ENCODE peak calls at places on chromosomes 6 and 20, in seven cellular contexts. A, K, O, Y, N, C and R are unnamed samples.

GRCh38 chr6:99613705-99614429 is 7.2 kb downstream of the PRDM13 start:
- DNase-seq in O (no peak), C (no peak), Y (peak), A (no peak), N (no peak), K (no peak), R (no peak)

GRCh38 chr20:25549866-25550477 is 35.4 kb downstream of the NINL start:
- DNase-seq in A (no peak), O (no peak), C (no peak), K (no peak), N (no peak), Y (no peak), R (no peak)

GRCh38 chr6:137766596-137767370 is 100.3 kb upstream of the TNFAIP3 start:
- DNase-seq in A (no peak), N (no peak), K (no peak), C (no peak), O (no peak), Y (no peak), R (no peak)

GRCh38 chr6:11632231-11632630 is 94.7 kb downstream of the TMEM170B start:
- DNase-seq in Y (no peak), O (no peak), C (no peak), N (no peak), A (no peak), K (peak), R (no peak)

GRCh38 chr20:59631751-59632380 is 27.5 kb downstream of the PHACTR3 start:
- DNase-seq in A (no peak), K (no peak), C (peak), O (no peak), N (no peak), Y (no peak), R (peak)

GRCh38 chr6:154606457-154606856 is 96.0 kb upstream of the CNKSR3 start:
- DNase-seq in N (no peak), A (no peak), Y (no peak), O (no peak), C (no peak), K (no peak), R (no peak)

GRCh38 chr6:43093361-43094289 is 17.5 kb downstream of the PTK7 start:
- DNase-seq in O (no peak), A (peak), K (peak), Y (no peak), N (no peak), C (peak), R (peak)

GRCh38 chr6:88403486-88403885 is 237.3 kb upstream of the CNR1 start:
- DNase-seq in K (no peak), O (no peak), C (no peak), Y (no peak), A (no peak), N (no peak), R (no peak)

GRCh38 chr6:46059608-46060007 is 43.9 kb upstream of the CLIC5 start:
- DNase-seq in O (peak), Y (no peak), C (no peak), N (no peak), K (no peak), A (no peak), R (no peak)

GRCh38 chr6:37785688-37786270 is 33.7 kb upstream of the ZFAND3 start:
- DNase-seq in K (no peak), O (no peak), N (no peak), Y (no peak), C (no peak), A (no peak), R (no peak)

GRCh38 chr20:2847802-2848201 is 7.3 kb downstream of the VPS16 start:
- DNase-seq in C (no peak), O (no peak), N (no peak), Y (no peak), A (no peak), K (no peak), R (no peak)

GRCh38 chr20:11995750-11996567 is 78.3 kb downstream of the BTBD3 start:
- DNase-seq in K (no peak), O (no peak), A (no peak), Y (no peak), C (no peak), N (no peak), R (no peak)

GRCh38 chr20:3681352-3681930 is 369 bp downstream of the ADAM33 start:
- DNase-seq in K (no peak), O (no peak), Y (no peak), N (no peak), A (no peak), C (peak), R (no peak)

GRCh38 chr6:27966816-27967426 is 9.9 kb downstream of the OR2B6 start:
- DNase-seq in N (no peak), Y (peak), A (no peak), C (no peak), O (no peak), K (no peak), R (peak)

GRCh38 chr6:32922083-32922482 is 18.7 kb downstream of the HLA-DMB start:
- DNase-seq in K (no peak), Y (no peak), N (no peak), O (no peak), C (no peak), A (no peak), R (no peak)

GRCh38 chr20:9070304-9070703 is 1.4 kb downstream of the PLCB4 start:
- DNase-seq in N (no peak), Y (no peak), K (no peak), C (no peak), A (no peak), O (no peak), R (no peak)

GRCh38 chr20:33859157-33859695 is 48.1 kb downstream of the CHMP4B start:
- DNase-seq in A (peak), O (peak), N (no peak), K (no peak), C (no peak), Y (no peak), R (no peak)

GRCh38 chr20:52230406-52230805 is 38.8 kb upstream of the ZFP64 start:
- DNase-seq in Y (no peak), A (no peak), O (no peak), N (no peak), K (no peak), C (no peak), R (no peak)

GRCh38 chr20:62645613-62646012 is 3.3 kb downstream of the SLCO4A1 start:
- DNase-seq in Y (no peak), A (no peak), C (no peak), K (no peak), O (no peak), N (no peak), R (no peak)

GRCh38 chr6:131868836-131869235 is 61.0 kb downstream of the ENPP1 start:
- DNase-seq in Y (no peak), O (no peak), N (no peak), A (no peak), K (no peak), C (no peak), R (no peak)

GRCh38 chr6:27795697-27796494 is 116.3 kb downstream of the OR2B2 start:
- DNase-seq in N (peak), O (peak), C (no peak), Y (no peak), A (peak), K (no peak), R (no peak)

GRCh38 chr6:53986721-53987526 is 124.3 kb upstream of the MLIP start:
- DNase-seq in O (no peak), N (no peak), C (no peak), K (no peak), A (no peak), Y (no peak), R (no peak)

GRCh38 chr6:136921521-136921935 is 573 bp upstream of the SLC35D3 start:
- DNase-seq in C (no peak), N (no peak), K (no peak), A (no peak), O (no peak), Y (peak), R (no peak)

GRCh38 chr6:133623621-133624020 is 265.3 kb upstream of the TCF21 start:
- DNase-seq in Y (no peak), O (no peak), C (no peak), A (no peak), K (no peak), N (no peak), R (no peak)

GRCh38 chr6:167712332-167713087 is 114.2 kb upstream of the AFDN start:
- DNase-seq in K (no peak), A (no peak), N (no peak), C (no peak), Y (peak), O (no peak), R (peak)

GRCh38 chr6:112827793-112828192 is 480.7 kb downstream of the RFPL4B start:
- DNase-seq in Y (no peak), K (no peak), A (no peak), C (peak), O (no peak), N (no peak), R (no peak)

GRCh38 chr6:82371799-82372508 is 8.3 kb downstream of the TPBG start:
- DNase-seq in K (no peak), N (no peak), Y (no peak), O (no peak), C (no peak), A (no peak), R (no peak)

GRCh38 chr6:34516391-34517324 is 39.5 kb downstream of the SPDEF start:
- DNase-seq in K (no peak), C (peak), O (no peak), A (no peak), N (no peak), Y (peak), R (peak)

GRCh38 chr6:38509713-38510112 is 130.0 kb downstream of the BTBD9 start:
- DNase-seq in O (no peak), Y (no peak), K (no peak), N (no peak), C (no peak), A (no peak), R (no peak)

GRCh38 chr6:87806635-87807034 is 104.6 kb upstream of the AKIRIN2 start:
- DNase-seq in C (no peak), N (no peak), O (no peak), K (no peak), A (no peak), Y (no peak), R (no peak)

GRCh38 chr20:36836591-36837329 is 39.2 kb upstream of the TLDC2 start:
- DNase-seq in K (peak), Y (no peak), O (peak), A (peak), C (peak), N (no peak), R (peak)
- TF ChIP-seq CTCF in K (no peak), Y (no peak), O (peak), A (peak), C (no peak), N (no peak), R (no peak)

GRCh38 chr20:43514062-43514971 is 6.8 kb downstream of the L3MBTL1 start:
- DNase-seq in Y (peak), O (peak), K (peak), A (peak), C (peak), N (peak), R (peak)
- TF ChIP-seq POLR2AphosphoS5 in Y (no peak), O (peak), K (no peak), A (no peak), C (peak), N (peak), R (peak)

DNA sequence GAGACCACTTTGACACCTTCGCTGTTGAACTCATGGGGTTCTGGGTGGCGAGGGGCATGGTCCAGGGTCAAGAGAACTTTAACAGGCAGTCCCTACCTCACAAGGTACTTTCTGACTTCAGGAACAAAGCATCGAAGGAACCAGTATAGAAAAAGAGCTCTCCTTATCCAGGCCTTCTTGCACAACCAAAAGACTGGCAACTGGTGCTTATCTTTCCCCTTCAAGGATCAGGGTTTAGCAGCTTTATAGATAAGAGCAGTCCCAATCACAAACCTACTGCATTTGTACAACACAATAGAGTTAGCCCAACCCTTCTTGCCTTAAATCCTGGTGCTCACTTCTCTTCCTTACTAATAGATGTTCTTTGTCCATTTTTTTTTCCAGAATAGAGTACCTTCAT is 116.3 kb downstream of the SNX5 start:
- DNase-seq in N (no peak), Y (no peak), O (no peak), C (no peak), A (no peak), K (no peak), R (no peak)
- H3K27ac ChIP-seq in N (no peak), Y (no peak), O (no peak), C (no peak), A (no peak), K (peak), R (no peak)

GRCh38 chr6:106512048-106512957 is 117.0 kb downstream of the RTN4IP1 start:
- DNase-seq in K (peak), O (no peak), Y (peak), A (no peak), N (peak), C (peak), R (peak)

GRCh38 chr6:106508836-106509235 is 120.5 kb downstream of the RTN4IP1 start:
- DNase-seq in O (no peak), K (no peak), Y (no peak), C (no peak), A (no peak), N (peak), R (no peak)

GRCh38 chr6:106511274-106512047 is 117.8 kb downstream of the RTN4IP1 start:
- DNase-seq in O (no peak), C (peak), Y (peak), N (peak), A (no peak), K (peak), R (peak)

GRCh38 chr6:106509420-106510089 is 119.7 kb downstream of the RTN4IP1 start:
- DNase-seq in Y (peak), C (peak), N (no peak), A (no peak), O (no peak), K (no peak), R (peak)

DNA sequence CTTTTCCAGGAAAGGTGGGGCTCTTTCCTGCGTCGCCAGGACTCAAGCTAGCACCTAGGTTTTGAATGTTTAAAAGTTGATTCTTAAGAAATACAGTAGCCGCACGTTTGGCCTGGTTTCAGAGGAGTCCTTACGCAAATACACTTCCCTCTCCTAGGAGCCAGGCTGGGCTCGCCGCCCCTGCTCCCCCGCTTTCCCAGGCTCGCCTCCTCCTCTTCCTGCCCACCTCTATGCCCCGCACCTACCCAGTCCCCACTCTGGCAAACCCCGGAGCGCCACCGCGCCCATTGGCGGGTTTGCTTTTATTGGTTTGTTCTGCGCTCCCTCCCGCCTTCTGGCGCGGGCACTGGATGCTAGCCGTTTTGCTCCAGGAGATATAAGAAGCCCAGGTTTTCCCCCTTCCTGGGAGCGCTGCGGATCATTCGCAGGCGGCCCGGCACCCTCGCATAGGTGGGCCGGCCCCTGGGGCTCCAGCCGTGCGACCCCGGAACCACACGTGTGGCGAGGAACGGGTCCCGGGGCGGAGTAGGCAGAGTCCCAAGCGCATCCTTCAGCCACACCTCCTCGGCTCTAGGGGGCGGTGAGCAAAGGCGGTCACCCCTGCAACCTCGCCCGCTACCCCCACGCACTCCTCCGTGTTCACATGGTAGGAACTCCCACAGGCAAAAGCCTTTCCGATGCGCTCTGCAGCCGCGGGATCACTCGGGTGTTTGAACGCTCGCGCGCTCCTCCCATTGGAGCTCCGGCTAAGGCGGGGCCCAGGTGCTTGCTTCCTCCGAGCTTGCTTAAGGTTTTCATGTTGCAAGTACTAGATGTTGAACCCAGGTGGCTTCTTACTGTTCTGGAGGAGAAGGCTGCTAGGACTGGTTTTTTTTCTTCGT is 119.0 kb downstream of the RTN4IP1 start:
- DNase-seq in C (peak), K (peak), N (peak), Y (peak), A (no peak), O (peak), R (peak)
- TF ChIP-seq CTCF in C (no peak), K (no peak), N (no peak), Y (no peak), A (peak), O (peak), R (peak)

GRCh38 chr6:31086788-31087440 is 25.5 kb downstream of the C6orf15 start:
- DNase-seq in A (no peak), N (no peak), C (no peak), Y (no peak), O (no peak), K (no peak), R (no peak)
- TF ChIP-seq POLR2AphosphoS5 in A (no peak), N (no peak), C (no peak), Y (no peak), O (no peak), K (no peak), R (no peak)

DNA sequence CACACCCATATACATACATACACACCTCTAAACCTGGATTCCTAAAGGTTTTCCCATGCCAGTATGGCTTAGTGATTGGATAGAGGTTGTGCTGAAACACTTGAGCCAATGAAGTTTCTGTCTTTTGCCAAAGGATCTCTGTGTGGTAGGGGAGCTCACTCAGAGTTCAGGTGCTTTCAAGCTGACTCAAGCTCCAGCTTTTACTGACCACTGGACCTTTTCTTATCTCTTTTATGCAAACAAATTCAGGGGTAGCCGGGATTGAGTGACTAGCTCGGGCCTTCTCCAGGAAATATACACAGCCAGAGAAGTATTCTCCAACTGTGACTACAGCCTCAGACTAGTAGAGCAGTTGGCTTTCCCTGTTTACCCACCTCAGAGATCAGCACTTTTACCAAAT is 21.5 kb upstream of the DSE start:
- DNase-seq in A (no peak), K (no peak), N (no peak), C (no peak), O (no peak), Y (no peak), R (no peak)
- H3K27ac ChIP-seq in A (no peak), K (no peak), N (no peak), C (no peak), O (no peak), Y (no peak), R (no peak)

DNA sequence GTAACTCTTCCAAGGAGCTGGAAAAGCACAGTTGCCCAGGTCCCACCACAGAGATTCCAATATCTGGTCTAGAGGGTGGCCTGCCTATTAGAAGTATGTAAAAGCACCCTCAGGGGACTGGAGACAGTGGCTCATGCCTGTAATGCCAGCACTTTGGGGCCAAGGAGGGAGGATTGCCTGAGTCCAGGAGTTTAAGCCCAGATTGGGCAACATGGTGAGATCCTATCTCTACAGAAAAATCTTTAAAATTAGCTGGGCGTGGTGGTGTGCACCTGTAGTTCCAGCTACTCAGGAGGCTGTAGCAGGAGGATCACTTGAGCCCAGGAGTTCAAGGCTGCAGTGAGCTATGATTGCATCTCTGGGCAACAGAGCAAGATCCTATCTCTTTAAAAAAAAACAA is 378.3 kb downstream of the KIF16B start:
- DNase-seq in O (no peak), Y (no peak), C (no peak), A (no peak), K (no peak), N (no peak), R (no peak)
- TF ChIP-seq CTCF in O (no peak), Y (no peak), C (no peak), A (no peak), K (no peak), N (no peak), R (no peak)

GRCh38 chr20:41248371-41249024 is 69.0 kb downstream of the ZHX3 start:
- DNase-seq in K (no peak), Y (no peak), N (peak), C (no peak), O (no peak), A (no peak), R (no peak)
- TF ChIP-seq POLR2AphosphoS5 in K (peak), Y (peak), N (peak), C (peak), O (no peak), A (no peak), R (no peak)

DNA sequence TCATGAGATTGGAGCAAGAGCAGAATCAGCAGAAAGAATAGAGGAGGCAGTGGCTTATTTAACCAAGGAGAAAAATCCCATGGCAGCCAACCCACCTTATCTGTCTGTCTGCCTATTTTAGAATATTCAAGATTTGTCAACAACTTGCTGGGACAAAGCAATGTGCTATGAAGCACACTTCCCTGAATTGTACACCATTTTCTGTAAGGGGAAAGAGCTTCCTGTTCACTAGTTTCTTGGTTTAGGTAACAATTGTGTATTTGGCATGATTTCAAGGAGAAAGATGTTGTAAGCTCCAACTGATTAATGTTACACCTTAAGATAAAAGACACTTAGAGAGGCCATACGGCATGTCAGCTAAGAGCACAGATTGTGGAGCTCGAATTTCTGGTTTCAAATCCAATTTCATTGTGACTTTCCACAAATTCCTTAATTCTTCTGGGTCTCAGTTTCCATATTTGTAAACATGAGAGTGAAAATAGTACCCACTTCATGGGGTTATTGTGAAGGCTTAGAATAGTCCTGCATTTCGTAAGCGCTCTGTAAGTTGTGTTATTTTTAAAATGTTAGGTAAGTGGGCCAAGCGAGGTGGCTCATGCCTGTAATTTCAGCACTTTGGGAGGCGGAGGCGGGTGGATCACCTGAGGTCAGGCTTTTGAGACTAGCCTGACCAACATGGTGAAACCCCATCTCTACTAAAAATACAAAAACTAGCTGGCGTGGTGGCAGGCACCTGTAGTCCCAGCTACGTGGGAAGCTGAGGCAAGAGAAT is 4.8 kb upstream of the MUC22 start:
- DNase-seq in A (no peak), N (no peak), C (no peak), Y (no peak), O (no peak), K (no peak), R (no peak)
- H3K27ac ChIP-seq in A (no peak), N (no peak), C (no peak), Y (peak), O (no peak), K (no peak), R (no peak)

GRCh38 chr6:55773620-55774019 is 101.8 kb downstream of the BMP5 start:
- DNase-seq in Y (no peak), N (no peak), K (no peak), C (no peak), A (no peak), O (no peak), R (no peak)
- TF ChIP-seq CTCF in Y (no peak), N (no peak), K (no peak), C (no peak), A (no peak), O (no peak), R (no peak)